ENCODE peak calls at places on chromosome 10, in four cellular contexts. C, W, P and Q are unnamed samples.

GRCh38 chr10:18607503-18607902 is 43.9 kb downstream of the NSUN6 start:
- DNase-seq in C (no peak), W (no peak), P (no peak), Q (no peak)

GRCh38 chr10:49734676-49735075 is 27.4 kb downstream of the OGDHL start:
- DNase-seq in C (no peak), W (no peak), P (no peak), Q (no peak)

GRCh38 chr10:56116684-56117083 is 244.4 kb downstream of the ZWINT start:
- DNase-seq in C (no peak), W (no peak), P (no peak), Q (no peak)

GRCh38 chr10:102633282-102633681 is 11.0 kb upstream of the TRIM8 start:
- DNase-seq in C (no peak), W (no peak), P (peak; percentile 44), Q (no peak)

GRCh38 chr10:80491251-80492102 is 37.4 kb downstream of the TSPAN14 start:
- DNase-seq in C (no peak), W (no peak), P (no peak), Q (no peak)

GRCh38 chr10:60162631-60163030 is 227.0 kb downstream of the ANK3 start:
- DNase-seq in C (no peak), W (no peak), P (no peak), Q (no peak)

GRCh38 chr10:65024886-65025285 is 1503.7 kb downstream of the REEP3 start:
- DNase-seq in C (no peak), W (no peak), P (no peak), Q (no peak)

GRCh38 chr10:117131390-117132327 is 6.4 kb downstream of the VAX1 start:
- DNase-seq in C (no peak), W (no peak), P (no peak), Q (peak; percentile 6)

GRCh38 chr10:74117738-74118137 is 32.9 kb downstream of the AP3M1 start:
- DNase-seq in C (no peak), W (peak; percentile 27), P (no peak), Q (no peak)

GRCh38 chr10:13518076-13518692 is 10.6 kb downstream of the BEND7 start:
- DNase-seq in C (no peak), W (no peak), P (no peak), Q (no peak)

GRCh38 chr10:123614888-123615287 is 51.3 kb upstream of the GPR26 start:
- DNase-seq in C (peak; percentile 26), W (no peak), P (no peak), Q (no peak)

GRCh38 chr10:103145860-103146466 is 47.1 kb downstream of the NT5C2 start:
- DNase-seq in C (no peak), W (no peak), P (no peak), Q (no peak)

GRCh38 chr10:8389630-8390029 is 335.1 kb downstream of the GATA3 start:
- DNase-seq in C (no peak), W (no peak), P (no peak), Q (no peak)

GRCh38 chr10:60943372-60944158 is 420 bp downstream of the RHOBTB1 start:
- DNase-seq in C (peak; percentile 6), W (no peak), P (peak; percentile 13), Q (peak; percentile 9)

GRCh38 chr10:91689731-91690168 is 56.9 kb upstream of the PPP1R3C start:
- DNase-seq in C (no peak), W (no peak), P (no peak), Q (no peak)